ENCODE peak calls at places on chromosome 12, in ten cellular contexts. F is stimulated activated CD4-positive, alpha-beta T cell treated with anti-CD3 and anti-CD28 coated beads, Interleukin-4, amount 100 ng/mL, for 4 hours; G is GM23338; W is HuH-7.5; P is NCI-H187 treated with DMSO at 0.1 percent for 48 hours; L is T-cell; U is NCI-H1417; T is ACHN; O is anterior cingulate cortex; D is amygdala. N is an unnamed sample.

GRCh38 chr12:98062464-98063245 is 452.7 kb upstream of the TMPO start:
- DNase-seq in F (no peak), P (no peak), D (no peak), G (no peak), U (no peak), L (no peak), T (no peak), O (no peak), W (no peak), N (no peak)

GRCh38 chr12:6946033-6946919 is 2.5 kb downstream of the C12orf57 start:
- DNase-seq in F (peak), T (peak), O (no peak), D (no peak), W (peak), P (peak), G (peak), U (peak), L (peak), N (no peak)

GRCh38 chr12:54564768-54565167 is 15.4 kb downstream of the PDE1B start:
- DNase-seq in U (no peak), G (peak), W (no peak), O (no peak), D (no peak), T (no peak), F (no peak), L (no peak), P (no peak), N (no peak)

GRCh38 chr12:7107181-7108041 is 1.6 kb downstream of the C1RL start:
- DNase-seq in T (peak), P (no peak), L (no peak), D (no peak), O (no peak), W (no peak), F (no peak), G (no peak), U (peak), N (no peak)

GRCh38 chr12:3994500-3994899 is 121.3 kb upstream of the PARP11 start:
- DNase-seq in F (no peak), D (no peak), P (no peak), G (no peak), U (no peak), T (no peak), L (no peak), O (no peak), W (no peak), N (no peak)

GRCh38 chr12:5498081-5498480 is 66.2 kb downstream of the NTF3 start:
- DNase-seq in O (no peak), W (no peak), D (no peak), L (no peak), G (no peak), T (no peak), F (no peak), P (no peak), U (no peak), N (no peak)

GRCh38 chr12:95898081-95898480 is 39.3 kb downstream of the SNRPF start:
- DNase-seq in O (no peak), W (no peak), T (no peak), G (no peak), D (no peak), U (no peak), F (no peak), L (no peak), P (no peak), N (no peak)

GRCh38 chr12:47828967-47829482 is 9.3 kb upstream of the HDAC7 start:
- DNase-seq in T (peak), O (no peak), U (no peak), G (peak), F (no peak), L (no peak), P (no peak), W (no peak), D (no peak), N (peak)

GRCh38 chr12:117850048-117850447 is 118.7 kb downstream of the KSR2 start:
- DNase-seq in W (peak), T (peak), G (peak), F (no peak), D (no peak), U (peak), O (no peak), L (no peak), P (no peak), N (peak)

GRCh38 chr12:56988207-56988739 is 18.1 kb downstream of the ZBTB39 start:
- DNase-seq in D (no peak), T (no peak), P (no peak), W (no peak), L (no peak), G (peak), F (no peak), O (no peak), U (no peak), N (no peak)

GRCh38 chr12:47188576-47189441 is 109.0 kb upstream of the AMIGO2 start:
- DNase-seq in U (no peak), F (no peak), W (no peak), O (no peak), D (no peak), P (no peak), T (no peak), G (no peak), L (no peak), N (no peak)

GRCh38 chr12:98253641-98254040 is 261.7 kb upstream of the TMPO start:
- DNase-seq in W (no peak), D (no peak), P (no peak), L (no peak), O (no peak), F (no peak), U (no peak), T (no peak), G (peak), N (no peak)

GRCh38 chr12:116420476-116420875 is 138.7 kb upstream of the MAP1LC3B2 start:
- DNase-seq in W (no peak), O (no peak), L (no peak), U (peak), P (no peak), F (no peak), G (no peak), D (no peak), T (no peak), N (no peak)

GRCh38 chr12:70812124-70812523 is 108.4 kb downstream of the PTPRR start:
- DNase-seq in W (no peak), P (no peak), F (no peak), O (no peak), L (no peak), D (no peak), T (no peak), G (no peak), U (no peak), N (no peak)

GRCh38 chr12:130826151-130826801 is 12.8 kb downstream of the STX2 start:
- DNase-seq in G (peak), D (peak), W (peak), F (peak), O (no peak), L (peak), P (no peak), T (peak), U (no peak), N (peak)

GRCh38 chr12:67362526-67362925 is 93.4 kb downstream of the CAND1 start:
- DNase-seq in W (no peak), D (no peak), G (no peak), O (no peak), P (no peak), F (no peak), U (no peak), T (no peak), L (no peak), N (no peak)

GRCh38 chr12:91126516-91126915 is 15.2 kb upstream of the LUM start:
- DNase-seq in D (no peak), W (no peak), L (no peak), U (no peak), O (no peak), T (no peak), P (no peak), G (no peak), F (no peak), N (no peak)

GRCh38 chr12:59689776-59690175 is 93.9 kb downstream of the SLC16A7 start:
- DNase-seq in G (peak), P (no peak), O (no peak), U (no peak), L (no peak), D (no peak), F (no peak), W (no peak), T (no peak), N (no peak)

GRCh38 chr12:57476162-57476992 is 3.3 kb downstream of the ARHGAP9 start:
- DNase-seq in W (no peak), D (no peak), P (no peak), T (no peak), F (peak), U (peak), L (peak), G (peak), O (no peak), N (no peak)

N was measured in BE2C.